ENCODE peak calls at places on chromosomes 16 and 17, in nine cellular contexts. M, O, R, S, N, F, C, J and G are unnamed samples.

GRCh38 chr17:57834146-57834741 is 15.6 kb downstream of the MRPS23 start:
- DNase-seq in C (no peak), O (no peak), F (peak; percentile 42), J (peak; percentile 49), R (peak; percentile 63), M (no peak), N (peak; percentile 32), S (peak; percentile 64), G (peak; percentile 15)

GRCh38 chr16:84571010-84571409 is 46.9 kb downstream of the COTL1 start:
- DNase-seq in R (no peak), N (no peak), F (no peak), O (no peak), S (no peak), J (no peak), M (no peak), C (no peak), G (no peak)

GRCh38 chr17:50837980-50838954 is 2.9 kb downstream of the WFIKKN2 start:
- DNase-seq in O (no peak), N (no peak), R (no peak), M (no peak), F (no peak), J (no peak), S (no peak), C (no peak), G (no peak)

GRCh38 chr16:35506898-35507194 is 2047.4 kb downstream of the TP53TG3F start:
- DNase-seq in J (no peak), S (no peak), M (no peak), F (no peak), R (no peak), N (no peak), C (no peak), O (no peak), G (no peak)

GRCh38 chr17:1673041-1673790 is 11.5 kb downstream of the PRPF8 start:
- DNase-seq in O (no peak), R (no peak), N (no peak), F (no peak), M (no peak), S (no peak), C (no peak), J (no peak), G (no peak)

GRCh38 chr17:57927048-57927723 is 28.0 kb downstream of the CUEDC1 start:
- DNase-seq in F (peak; percentile 74), J (no peak), M (no peak), S (peak; percentile 47), O (no peak), C (peak; percentile 65), R (peak; percentile 39), N (no peak), G (peak; percentile 33)

GRCh38 chr17:40309031-40309937 is at the start of gene RARA:
- DNase-seq in M (peak; percentile 50), N (peak; percentile 77), J (peak; percentile 83), R (peak; percentile 93), O (peak; percentile 44), C (peak; percentile 47), F (no peak), S (peak; percentile 59), G (peak; percentile 63)

GRCh38 chr17:77995146-77995852 is 36.8 kb downstream of the TNRC6C start:
- DNase-seq in O (no peak), F (peak; percentile 5), J (no peak), M (no peak), S (peak; percentile 72), R (no peak), N (peak; percentile 40), C (no peak), G (no peak)

DNA sequence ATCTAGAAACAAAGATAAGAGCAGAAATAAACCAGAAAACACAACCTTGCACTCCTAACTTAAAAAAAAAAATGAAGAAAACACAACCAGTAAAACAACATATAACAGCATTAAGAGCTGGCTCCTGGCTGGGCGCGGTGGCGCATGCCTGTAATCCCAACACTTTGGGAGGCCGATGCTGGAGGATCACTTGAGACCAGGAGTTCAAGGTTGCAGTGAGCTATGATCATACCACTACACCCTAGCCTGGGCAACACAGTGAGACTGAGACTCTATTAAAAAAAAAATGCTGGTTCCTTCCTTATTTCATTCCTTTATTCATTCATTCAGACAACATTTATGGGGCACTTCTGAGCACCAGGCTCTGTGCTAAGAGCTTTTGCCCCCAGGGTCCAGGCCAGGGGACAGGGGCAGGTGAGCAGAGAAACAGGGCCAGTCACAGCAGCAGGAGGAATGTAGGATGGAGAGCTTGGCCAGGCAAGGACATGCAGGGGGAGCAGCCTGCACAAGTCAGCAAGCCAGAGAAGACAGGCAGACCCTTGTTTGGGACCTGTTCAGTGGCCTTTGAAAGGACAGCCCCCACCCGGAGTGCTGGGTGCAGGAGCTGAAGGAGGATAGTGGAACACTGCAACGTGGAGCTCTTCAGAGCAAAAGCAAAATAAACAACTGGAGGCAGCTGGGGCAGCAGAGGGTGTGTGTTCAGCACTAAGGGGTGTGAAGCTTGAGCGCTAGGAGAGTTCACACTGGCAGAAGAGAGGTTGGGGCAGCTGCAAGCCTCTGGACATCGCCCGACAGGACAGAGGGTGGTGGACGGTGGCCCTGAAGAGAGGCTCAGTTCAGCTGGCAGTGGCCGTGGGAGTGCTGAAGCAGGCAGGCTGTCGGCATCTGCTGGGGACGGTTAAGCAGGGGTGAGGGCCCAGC is 2.6 kb downstream of the STH start:
- DNase-seq in O (no peak), R (no peak), N (no peak), S (no peak), M (no peak), F (no peak), J (no peak), C (no peak), G (no peak)
- TF ChIP-seq CTCF in O (no peak), R (no peak), N (no peak), S (no peak), M (no peak), F (no peak), J (no peak), C (no peak), G (no peak)

GRCh38 chr16:66714659-66715307 is 18.2 kb upstream of the CMTM4 start:
- DNase-seq in J (no peak), R (no peak), N (peak; percentile 53), O (no peak), C (no peak), S (no peak), F (peak; percentile 34), M (no peak), G (no peak)

GRCh38 chr16:66719246-66719645 is 22.7 kb upstream of the CMTM4 start:
- DNase-seq in J (no peak), F (no peak), M (no peak), S (no peak), N (no peak), R (no peak), O (no peak), C (no peak), G (no peak)

GRCh38 chr16:66714062-66714461 is 17.5 kb upstream of the CMTM4 start:
- DNase-seq in R (no peak), M (no peak), F (no peak), S (no peak), C (no peak), J (no peak), O (no peak), N (no peak), G (no peak)

GRCh38 chr16:66717776-66718175 is 21.2 kb upstream of the CMTM4 start:
- DNase-seq in C (no peak), M (no peak), N (no peak), S (no peak), F (no peak), J (no peak), O (no peak), R (no peak), G (no peak)

GRCh38 chr16:66717112-66717675 is 20.7 kb upstream of the CMTM4 start:
- DNase-seq in O (peak; percentile 30), M (peak; percentile 48), R (peak; percentile 65), S (peak; percentile 27), J (peak; percentile 57), N (peak; percentile 77), F (peak; percentile 88), C (peak; percentile 64), G (peak; percentile 42)
- TF ChIP-seq CTCF in O (no peak), M (peak; percentile 61), R (no peak), S (peak; percentile 63), J (peak; percentile 24), N (peak; percentile 87), F (peak; percentile 90), C (peak; percentile 81), G (peak; percentile 42)

DNA sequence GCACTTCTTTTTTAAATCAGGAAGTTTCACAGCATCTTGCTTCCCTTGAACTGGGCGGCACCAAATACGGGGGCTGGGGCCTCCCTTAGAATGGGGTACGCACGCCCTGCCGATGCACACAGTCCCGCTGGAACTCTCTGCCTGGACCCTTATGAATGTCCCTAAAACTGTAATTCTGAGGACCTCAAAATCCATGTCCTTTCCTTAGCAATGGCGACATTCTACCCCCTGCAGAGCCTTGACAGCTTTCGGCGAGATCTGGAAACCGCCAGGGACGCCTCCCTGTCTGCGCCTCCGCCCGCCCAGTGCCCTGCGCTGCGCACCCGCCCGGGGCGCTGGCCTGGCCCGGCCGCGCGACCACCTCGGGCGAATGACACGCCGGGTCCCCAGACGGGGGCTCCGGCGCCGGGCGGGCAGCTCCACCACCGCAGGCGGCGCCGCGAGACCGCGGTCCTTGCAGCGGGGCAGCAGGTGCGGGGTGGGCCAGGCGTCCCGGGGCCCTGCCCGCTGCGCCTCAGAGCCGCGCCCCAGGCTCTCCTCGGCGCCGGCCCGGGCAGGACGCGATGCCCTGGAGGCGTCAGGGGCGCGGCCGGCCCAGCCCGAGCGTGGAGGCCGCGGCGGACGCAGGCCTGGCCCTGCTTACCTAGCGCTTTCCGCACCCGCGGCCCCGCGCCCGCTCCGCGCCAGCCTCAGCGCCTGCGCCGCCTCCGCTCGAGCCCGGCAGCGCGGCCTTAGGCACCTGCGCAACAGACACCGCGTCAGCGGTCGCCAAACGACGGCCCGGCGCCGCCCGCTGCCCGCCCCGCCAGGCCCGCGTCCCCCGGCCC is 548 bp downstream of the HAGH start:
- DNase-seq in J (peak; percentile 60), F (peak; percentile 13), N (no peak), S (peak; percentile 54), O (no peak), M (peak; percentile 21), C (peak; percentile 6), R (no peak), G (peak; percentile 46)
- TF ChIP-seq CTCF in J (no peak), F (no peak), N (no peak), S (peak; percentile 12), O (no peak), M (no peak), C (no peak), R (no peak), G (no peak)

GRCh38 chr17:81179220-81179619 is 13.2 kb upstream of the AATK start:
- DNase-seq in N (no peak), S (no peak), M (no peak), J (no peak), R (no peak), O (no peak), F (no peak), C (no peak), G (no peak)

GRCh38 chr17:81182596-81182995 is 16.6 kb upstream of the AATK start:
- DNase-seq in C (no peak), O (no peak), S (no peak), F (no peak), J (no peak), M (no peak), N (no peak), R (no peak), G (no peak)

GRCh38 chr17:81181811-81182185 is 15.8 kb upstream of the AATK start:
- DNase-seq in J (no peak), F (no peak), S (no peak), O (no peak), R (no peak), C (no peak), N (no peak), M (no peak), G (no peak)

GRCh38 chr17:81179861-81180260 is 13.8 kb upstream of the AATK start:
- DNase-seq in F (no peak), S (no peak), R (peak; percentile 45), J (no peak), O (no peak), N (no peak), M (no peak), C (no peak), G (peak; percentile 43)

DNA sequence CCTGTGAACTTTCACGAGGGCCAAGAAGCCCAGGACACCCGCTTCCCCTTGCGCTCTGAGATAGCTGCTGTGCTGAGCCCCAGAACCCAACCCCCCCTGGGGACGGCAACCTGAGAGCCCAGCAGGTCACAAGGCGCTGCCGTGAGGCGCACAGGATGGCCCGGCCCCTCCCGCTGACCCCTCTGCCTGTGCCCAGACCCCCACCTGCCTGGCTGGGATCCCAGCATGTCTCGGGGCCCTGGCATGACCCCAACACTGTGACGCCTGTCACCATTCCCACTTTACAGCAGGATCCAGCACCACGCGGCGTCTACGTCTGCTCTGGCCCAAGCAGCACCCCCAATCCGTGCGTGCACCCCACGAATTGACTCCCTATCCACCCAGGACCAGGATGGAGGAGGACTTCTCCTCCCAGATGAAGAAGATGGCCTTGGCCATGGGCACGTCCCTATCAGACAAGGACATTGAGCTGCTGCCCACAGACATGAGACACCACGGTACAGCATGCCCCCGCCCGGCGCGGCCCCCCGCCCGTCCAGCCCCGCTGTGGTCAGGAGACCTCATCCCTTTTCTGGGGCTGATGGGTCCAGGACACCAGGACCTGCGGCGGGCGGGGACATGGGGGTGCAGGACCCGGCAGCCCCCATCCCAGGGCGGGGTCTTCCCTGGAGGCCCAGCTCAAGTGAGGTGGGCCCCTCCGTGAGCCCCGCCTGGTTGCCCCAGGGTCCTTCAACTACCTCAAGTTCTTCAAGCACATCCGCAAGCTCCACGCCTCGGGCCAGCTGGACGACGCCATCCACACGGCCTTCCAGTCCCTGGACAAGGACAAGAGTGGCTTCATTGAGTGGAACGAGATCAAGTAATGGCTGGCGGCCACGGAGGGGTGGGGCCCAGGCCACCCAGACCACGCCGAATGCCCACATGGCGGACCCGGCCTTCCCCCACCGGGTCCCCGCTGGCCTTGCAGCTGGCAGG is 15.1 kb upstream of the AATK start:
- DNase-seq in S (no peak), N (no peak), R (no peak), O (no peak), F (no peak), M (no peak), C (no peak), J (no peak), G (no peak)
- TF ChIP-seq CTCF in S (no peak), N (no peak), R (no peak), O (no peak), F (no peak), M (no peak), C (no peak), J (no peak), G (no peak)